ENCODE peak calls at places on chromosomes 4 and X, in six cellular contexts. A, Q, W, J, R and D are unnamed samples. For H3K4me1, the result is how much of the 10 kb centered on the place peaks cover.

GRCh38 chr4:18021470-18021719 is 160 bp downstream of the LCORL start:
- DNase-seq in A (no peak), Q (no peak), W (no peak), J (no peak), R (no peak), D (no peak)

GRCh38 chr4:104549736-104550135 is 55.0 kb upstream of the CXXC4 start:
- DNase-seq in A (no peak), Q (no peak), W (no peak), J (no peak), R (no peak), D (no peak)

GRCh38 chr4:57193996-57194675 is 84.0 kb upstream of the IGFBP7 start:
- DNase-seq in A (no peak), Q (no peak), W (no peak), J (no peak), R (no peak), D (no peak)

GRCh38 chr4:57355066-57355465 is 244.9 kb upstream of the IGFBP7 start:
- DNase-seq in A (no peak), Q (no peak), W (no peak), J (no peak), R (peak), D (no peak)

GRCh38 chr4:27442146-27442545 is 581.5 kb downstream of the STIM2 start:
- DNase-seq in A (no peak), Q (no peak), W (no peak), J (no peak), R (peak), D (no peak)

GRCh38 chr4:81071013-81071412 is 40.5 kb downstream of the BMP3 start:
- DNase-seq in A (no peak), Q (no peak), W (no peak), J (no peak), R (no peak), D (no peak)

GRCh38 chr4:3292571-3293409 is at the start of gene RGS12:
- DNase-seq in A (peak), Q (peak), W (peak), J (peak), R (peak), D (peak)

GRCh38 chrX:114774691-114775090 is 190.8 kb downstream of the HTR2C start:
- DNase-seq in A (no peak), Q (no peak), W (no peak), J (no peak), R (peak), D (no peak)

GRCh38 chr4:157014621-157015591 is 43.3 kb upstream of the PDGFC start:
- DNase-seq in A (no peak), Q (no peak), W (no peak), J (no peak), R (peak), D (no peak)

GRCh38 chr4:4470208-4470607 is 71.6 kb downstream of the STX18 start:
- DNase-seq in A (no peak), Q (no peak), W (no peak), J (no peak), R (no peak), D (no peak)

GRCh38 chr4:123114915-123115756 is 192.7 kb upstream of the NUDT6 start:
- DNase-seq in A (peak), Q (no peak), W (no peak), J (no peak), R (no peak), D (no peak)

GRCh38 chrX:44022964-44023363 is 49.8 kb upstream of the NDP start:
- DNase-seq in A (no peak), Q (no peak), W (no peak), J (no peak), R (no peak), D (no peak)

GRCh38 chrX:150012647-150013046 is 74.4 kb upstream of the EOLA2 start:
- DNase-seq in A (no peak), Q (no peak), W (no peak), J (no peak), R (no peak), D (no peak)

GRCh38 chr4:1043658-1044468 is 32.4 kb downstream of the FGFRL1 start:
- DNase-seq in A (peak), Q (peak), W (no peak), J (peak), R (peak), D (no peak)

GRCh38 chrX:29044802-29045201 is 457.6 kb downstream of the IL1RAPL1 start:
- DNase-seq in A (no peak), Q (no peak), W (no peak), J (no peak), R (peak), D (no peak)

GRCh38 chr4:153335665-153336064 is 8.8 kb upstream of the MND1 start:
- DNase-seq in A (no peak), Q (no peak), W (no peak), J (no peak), R (peak), D (no peak)

GRCh38 chr4:3385719-3386440 is 55.9 kb upstream of the HGFAC start:
- DNase-seq in A (peak), Q (no peak), W (no peak), J (peak), R (no peak), D (no peak)

GRCh38 chrX:1491851-1492349 is 39.2 kb upstream of the ASMTL start:
- DNase-seq in A (no peak), Q (no peak), W (peak), J (no peak), R (peak), D (no peak)

GRCh38 chrX:25022499-25023325 is 6.9 kb upstream of the ARX start:
- DNase-seq in A (no peak), Q (no peak), W (no peak), J (no peak), R (no peak), D (no peak)
- H3K4me3 ChIP-seq in A (no peak), Q (no peak), W (no peak), J (no peak), R (no peak), D (no peak)

DNA sequence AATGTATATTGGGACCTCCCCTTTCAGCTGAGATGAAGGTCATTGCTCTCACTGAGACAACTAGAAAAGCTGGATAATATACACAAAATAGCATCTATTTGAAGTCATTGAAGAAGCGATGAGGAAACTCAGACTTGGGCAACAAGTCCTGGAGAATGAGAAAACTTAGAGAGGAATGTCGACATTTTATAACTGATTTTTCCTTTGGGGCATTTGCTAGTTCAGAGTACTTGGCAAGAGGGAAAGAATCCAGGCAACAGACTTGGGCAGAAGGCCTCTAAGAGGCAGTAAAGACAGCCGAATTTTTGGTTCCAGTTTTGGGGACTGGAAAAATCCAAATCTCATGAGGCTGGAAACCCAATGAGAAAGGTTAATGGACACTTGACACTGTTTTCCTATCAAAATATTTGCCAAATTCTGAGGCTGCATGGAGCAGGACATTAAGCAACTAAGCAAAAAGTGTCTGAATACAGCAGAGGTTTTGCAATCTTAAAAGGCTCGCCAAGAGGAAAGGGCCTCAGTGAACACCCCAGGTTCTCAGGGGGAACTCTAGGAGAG is 21.0 kb upstream of the ANXA5 start:
- DNase-seq in A (no peak), Q (no peak), W (no peak), J (no peak), R (no peak), D (no peak)
- H3K4me1 ChIP-seq in A (under half), Q (under half), W (under half), J (under half), R (under half), D (under half)

DNA sequence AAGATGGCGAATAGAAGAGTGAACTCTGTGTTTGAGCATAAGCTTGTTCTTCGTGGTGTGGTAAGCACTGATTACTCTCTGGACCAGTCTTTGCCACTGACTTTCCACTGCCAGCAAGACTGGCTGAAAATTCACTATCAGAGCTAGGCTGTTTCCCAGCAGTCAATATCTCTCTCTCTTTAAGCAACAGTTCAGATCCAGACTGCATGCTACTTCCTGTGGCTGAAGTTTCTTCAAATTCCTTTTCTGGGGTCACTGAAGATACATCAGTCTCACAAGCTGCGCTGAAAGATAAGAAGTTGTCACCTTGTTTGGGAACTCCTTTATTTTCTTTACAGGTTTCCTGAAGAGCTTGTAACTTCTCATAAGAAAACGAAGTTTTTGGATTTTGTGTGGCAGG is 54.0 kb upstream of the FAM120C start:
- DNase-seq in A (no peak), Q (no peak), W (no peak), J (no peak), R (no peak), D (no peak)
- H3K4me3 ChIP-seq in A (no peak), Q (no peak), W (no peak), J (no peak), R (no peak), D (no peak)

GRCh38 chr4:119238068-119238722 is 25.7 kb downstream of the USP53 start:
- DNase-seq in A (no peak), Q (no peak), W (peak), J (no peak), R (no peak), D (no peak)

GRCh38 chr4:119237642-119238041 is 25.1 kb downstream of the USP53 start:
- DNase-seq in A (no peak), Q (no peak), W (no peak), J (no peak), R (no peak), D (no peak)

GRCh38 chr4:119242417-119242816 is 29.9 kb downstream of the USP53 start:
- DNase-seq in A (no peak), Q (no peak), W (no peak), J (no peak), R (no peak), D (no peak)

GRCh38 chr4:119240568-119240967 is 28.1 kb downstream of the USP53 start:
- DNase-seq in A (no peak), Q (no peak), W (no peak), J (no peak), R (no peak), D (no peak)

GRCh38 chr4:119240128-119240527 is 27.6 kb downstream of the USP53 start:
- DNase-seq in A (no peak), Q (no peak), W (no peak), J (no peak), R (no peak), D (no peak)
- H3K4me1 ChIP-seq in A (under half), Q (under half), W (under half), J (under half), R (under half), D (under half)